ENCODE peak calls at places on chromosome 19, in five cellular contexts. Z is brain microvascular endothelial cell, V is heart right ventricle, K is tibial nerve, C is mesendoderm. F is an unnamed sample.
A peak's percentile ranks its signal among the peaks of the same experiment; 100 is the strongest.

GRCh38 chr19:48925240-48925843 is 8.2 kb upstream of the DHDH start:
- DNase-seq in V (no peak), C (peak; percentile 26), Z (peak; percentile 62), K (no peak), F (no peak)

GRCh38 chr19:49939721-49940481 is 10.6 kb upstream of the NUP62 start:
- DNase-seq in K (no peak), V (no peak), Z (no peak), C (no peak), F (no peak)

GRCh38 chr19:42066075-42066754 is 3.8 kb downstream of the GRIK5 start:
- DNase-seq in V (no peak), Z (peak; percentile 16), C (peak; percentile 85), K (no peak), F (no peak)

GRCh38 chr19:1725100-1726064 is 27.9 kb upstream of the ONECUT3 start:
- DNase-seq in Z (no peak), K (no peak), V (no peak), C (peak; percentile 83), F (peak; percentile 12)

GRCh38 chr19:10288662-10289166 is 1.0 kb upstream of the ICAM5 start:
- DNase-seq in V (no peak), C (peak; percentile 67), K (no peak), Z (no peak), F (no peak)

GRCh38 chr19:49355890-49356289 is 6.3 kb downstream of the TEAD2 start:
- DNase-seq in C (no peak), V (no peak), Z (no peak), K (no peak), F (no peak)

GRCh38 chr19:9834302-9834725 is 804 bp upstream of the PIN1 start:
- DNase-seq in K (no peak), V (no peak), Z (no peak), C (no peak), F (no peak)

GRCh38 chr19:29596885-29597525 is 9.1 kb upstream of the POP4 start:
- DNase-seq in Z (peak; percentile 9), V (no peak), K (no peak), C (peak; percentile 32), F (no peak)

GRCh38 chr19:7138402-7138801 is 68.9 kb downstream of the ZNF557 start:
- DNase-seq in C (no peak), Z (no peak), K (no peak), V (no peak), F (no peak)

GRCh38 chr19:12365094-12365371 is 450 bp downstream of the ZNF442 start:
- DNase-seq in V (peak; percentile 16), Z (peak; percentile 12), C (peak; percentile 46), K (no peak), F (no peak)

GRCh38 chr19:56321254-56321980 is 6.8 kb upstream of the ZSCAN5A start:
- DNase-seq in Z (no peak), V (no peak), C (no peak), K (no peak), F (no peak)

GRCh38 chr19:58585442-58586130 is 12.5 kb upstream of the MZF1 start:
- DNase-seq in V (no peak), Z (no peak), K (no peak), C (no peak), F (no peak)

GRCh38 chr19:5767949-5768348 is 16.6 kb downstream of the PRR22 start:
- DNase-seq in C (no peak), K (no peak), Z (no peak), V (no peak), F (no peak)

GRCh38 chr19:7287716-7288115 is 6.5 kb downstream of the INSR start:
- DNase-seq in K (no peak), C (no peak), Z (no peak), V (no peak), F (no peak)

GRCh38 chr19:49403404-49404187 is 15.5 kb downstream of the KASH5 start:
- DNase-seq in K (no peak), V (no peak), Z (peak; percentile 22), C (peak; percentile 98), F (no peak)

GRCh38 chr19:31340059-31341025 is 8.9 kb downstream of the TSHZ3 start:
- DNase-seq in K (no peak), C (no peak), Z (no peak), V (no peak), F (peak; percentile 8)

GRCh38 chr19:35555301-35556005 is 8.0 kb downstream of the ATP4A start:
- DNase-seq in C (peak; percentile 75), Z (no peak), K (no peak), V (no peak), F (no peak)

GRCh38 chr19:15180451-15181390 is 20.1 kb downstream of the NOTCH3 start:
- DNase-seq in Z (no peak), V (peak; percentile 25), C (peak; percentile 85), K (no peak), F (no peak)

GRCh38 chr19:35090795-35091214 is 24.8 kb upstream of the FXYD3 start:
- DNase-seq in C (peak; percentile 79), K (no peak), V (no peak), Z (no peak), F (no peak)

GRCh38 chr19:49339364-49340068 is 4.3 kb downstream of the CD37 start:
- DNase-seq in V (peak; percentile 91), Z (peak; percentile 78), K (peak; percentile 73), C (peak; percentile 98), F (no peak)

GRCh38 chr19:12864143-12864542 is 17.1 kb downstream of the DNASE2 start:
- DNase-seq in V (no peak), C (no peak), K (no peak), Z (no peak), F (no peak)

GRCh38 chr19:18438331-18439024 is 545 bp upstream of the ISYNA1 start:
- DNase-seq in C (peak; percentile 85), Z (peak; percentile 38), V (peak; percentile 68), K (no peak), F (no peak)
- H3K27ac ChIP-seq in C (peak overlapping the region; percentile 90), Z (peak overlapping the region; percentile 21), V (peak overlapping the region; percentile 52), K (peak overlapping the region; percentile 85), F (no peak overlapping the region)

GRCh38 chr19:23116802-23117571 is at the start of gene ZNF730:
- DNase-seq in Z (peak; percentile 89), C (peak; percentile 97), K (peak; percentile 17), V (peak; percentile 91), F (peak; percentile 44)
- H3K27ac ChIP-seq in Z (peak within 1 kb of the TSS; percentile 69), C (peak within 1 kb of the TSS; percentile 90), K (no peak within 1 kb of the TSS), V (no peak within 1 kb of the TSS), F (no peak within 1 kb of the TSS)

DNA sequence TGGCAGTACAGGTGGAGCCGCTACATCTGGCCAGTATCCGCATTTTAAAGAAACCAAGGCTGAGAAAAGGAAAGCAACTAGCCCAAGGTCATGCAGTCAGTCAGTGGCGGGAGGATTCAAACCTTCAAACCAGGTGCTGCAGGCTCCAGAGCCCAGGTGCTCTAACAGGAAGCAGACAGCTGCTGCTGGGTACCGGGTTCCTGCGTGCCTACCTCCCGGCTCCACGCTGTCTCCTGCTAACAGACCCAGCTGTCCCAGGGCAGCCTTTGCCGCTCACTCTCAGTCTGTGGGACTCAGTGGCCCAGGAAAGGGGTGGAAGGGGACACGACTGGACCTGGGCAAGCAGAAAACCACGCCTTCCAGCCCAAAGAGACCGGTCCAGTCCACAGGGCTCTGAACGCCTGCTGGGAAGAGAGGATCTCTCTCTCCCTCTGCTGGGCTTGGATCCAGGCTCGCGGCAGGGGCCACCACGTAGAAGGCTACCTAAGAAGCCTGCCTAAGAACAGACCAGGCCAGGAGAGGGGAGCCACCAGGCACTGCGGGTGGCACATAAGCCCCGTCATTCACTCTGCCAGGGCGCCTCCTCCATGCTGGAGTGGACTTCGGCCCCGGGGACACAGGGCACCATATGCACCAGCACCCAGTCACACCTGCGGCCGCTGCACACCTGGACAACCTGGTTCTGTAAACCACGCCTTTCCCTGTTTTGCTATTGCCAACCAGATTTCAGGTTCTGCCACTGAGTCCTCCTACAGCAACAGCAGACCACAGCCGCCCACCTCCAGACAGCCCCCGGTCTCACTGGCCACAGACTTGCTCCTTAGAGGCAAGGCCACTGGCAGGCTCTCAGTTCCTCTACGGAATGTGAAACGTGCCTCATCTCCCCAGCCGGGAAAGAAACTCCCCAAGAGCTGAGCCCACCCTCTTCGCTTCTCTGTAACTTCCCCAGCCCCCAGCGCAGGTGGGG is 4.6 kb downstream of the DAPK3 start:
- DNase-seq in V (no peak), C (no peak), Z (no peak), K (no peak), F (no peak)
- H3K27ac ChIP-seq in V (peak overlapping the region; percentile 96), C (no peak overlapping the region), Z (no peak overlapping the region), K (peak overlapping the region; percentile 95), F (no peak overlapping the region)

GRCh38 chr19:46616631-46617322 is 8.1 kb downstream of the PTGIR start:
- DNase-seq in K (no peak), C (peak; percentile 73), V (no peak), Z (no peak), F (no peak)

GRCh38 chr19:46613525-46613924 is 11.4 kb downstream of the PTGIR start:
- DNase-seq in C (no peak), V (no peak), K (no peak), Z (no peak), F (no peak)

GRCh38 chr19:46611791-46612190 is 10.7 kb downstream of the CALM3 start:
- DNase-seq in V (no peak), K (no peak), C (no peak), Z (no peak), F (no peak)

GRCh38 chr19:46615966-46616365 is 8.9 kb downstream of the PTGIR start:
- DNase-seq in Z (no peak), V (no peak), K (no peak), C (no peak), F (no peak)

GRCh38 chr19:46614114-46614701 is 10.7 kb downstream of the PTGIR start:
- DNase-seq in K (peak; percentile 81), Z (peak; percentile 66), V (peak; percentile 86), C (peak; percentile 80), F (peak; percentile 75)
- H3K27ac ChIP-seq in K (no peak overlapping the region), Z (no peak overlapping the region), V (no peak overlapping the region), C (no peak overlapping the region), F (peak overlapping the region; percentile 41)

DNA sequence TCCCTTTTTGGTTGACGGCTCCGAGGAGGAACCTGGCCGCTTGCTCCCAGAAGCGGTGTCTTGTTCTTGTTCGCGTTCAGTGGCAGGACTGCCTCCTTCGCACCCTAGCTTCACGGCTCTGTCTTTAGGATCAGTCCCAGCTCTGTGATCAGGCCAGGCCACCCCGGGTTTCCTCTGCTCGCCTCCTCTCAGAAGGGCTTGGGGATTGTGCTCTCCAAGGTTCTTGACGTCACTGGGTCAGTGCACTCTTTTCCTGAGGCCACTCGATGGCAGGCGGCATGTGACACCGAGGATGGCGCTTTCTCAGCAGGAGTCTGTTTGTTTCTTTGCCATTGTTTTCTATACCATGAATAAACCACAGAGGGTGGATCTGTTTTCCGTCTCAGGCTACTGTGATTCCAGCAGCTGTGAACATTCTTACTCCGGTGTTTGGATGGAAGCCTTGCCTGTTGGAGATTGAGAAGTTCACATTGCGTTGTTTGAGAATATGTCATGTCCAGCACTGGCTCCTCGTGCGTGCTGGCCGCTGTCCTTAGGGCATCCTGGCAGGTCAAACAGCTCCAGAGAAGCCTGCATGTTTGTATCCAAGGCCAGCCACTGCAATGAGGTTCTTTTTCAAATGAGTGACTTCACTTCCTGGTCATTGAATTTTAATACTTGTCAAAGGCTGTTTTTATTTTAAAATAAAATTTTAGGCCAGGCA is 44.5 kb downstream of the SLC7A9 start:
- DNase-seq in K (no peak), C (peak; percentile 30), V (no peak), Z (no peak), F (no peak)
- H3K27ac ChIP-seq in K (no peak overlapping the region), C (no peak overlapping the region), V (no peak overlapping the region), Z (no peak overlapping the region), F (no peak overlapping the region)

DNA sequence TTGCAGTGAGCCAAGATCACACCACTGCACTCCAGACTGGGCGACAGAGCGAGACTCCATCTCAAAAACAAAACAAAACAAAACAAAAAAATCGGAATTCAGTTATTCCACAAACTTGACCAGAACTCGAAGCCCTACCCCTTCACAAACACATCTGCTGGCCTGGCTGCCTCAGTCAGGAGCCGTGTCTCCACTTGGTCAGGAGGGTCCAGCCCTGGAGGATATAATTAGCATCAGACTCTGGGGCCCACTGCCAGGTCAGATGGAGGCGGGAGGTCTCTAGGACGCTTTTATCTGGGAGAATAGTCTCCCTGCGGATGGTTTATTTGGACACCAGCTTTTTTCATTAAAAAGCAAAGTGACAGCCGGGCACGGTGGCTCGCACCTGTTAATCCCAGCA is 8.0 kb downstream of the ELL start:
- DNase-seq in V (peak; percentile 73), Z (no peak), C (no peak), K (no peak), F (no peak)
- H3K27ac ChIP-seq in V (no peak overlapping the region), Z (peak overlapping the region; percentile 12), C (no peak overlapping the region), K (peak overlapping the region; percentile 46), F (no peak overlapping the region)